ENCODE peak calls at places on chromosomes 13 and 19, in nine cellular contexts. G, D, L, H, S, U, J, X and R are unnamed samples.

GRCh38 chr13:60837806-60838205 is 440.8 kb downstream of the TDRD3 start:
- DNase-seq in S (no peak), G (no peak), D (no peak), H (no peak), X (no peak), L (no peak), U (peak), J (no peak), R (no peak)

GRCh38 chr13:33678906-33679657 is 138.9 kb upstream of the RFC3 start:
- DNase-seq in J (no peak), G (no peak), L (no peak), U (peak), H (peak), S (peak), D (peak), X (peak), R (peak)

GRCh38 chr13:112058941-112059340 is 8.0 kb upstream of the SOX1 start:
- DNase-seq in L (no peak), J (no peak), U (no peak), D (no peak), X (no peak), G (no peak), S (no peak), H (no peak), R (no peak)

GRCh38 chr13:79003989-79004550 is 345.1 kb upstream of the OBI1 start:
- DNase-seq in S (no peak), H (no peak), L (no peak), U (no peak), G (no peak), D (no peak), J (no peak), X (no peak), R (no peak)

GRCh38 chr13:110520431-110521295 is 40.9 kb downstream of the RAB20 start:
- DNase-seq in S (peak), J (peak), G (no peak), U (peak), X (no peak), H (peak), D (peak), L (no peak), R (no peak)

GRCh38 chr19:39166571-39167391 is 30.0 kb upstream of the NCCRP1 start:
- DNase-seq in H (peak), L (no peak), G (no peak), S (peak), J (no peak), X (peak), U (peak), D (peak), R (peak)

GRCh38 chr19:4537953-4538600 is 1.8 kb downstream of the LRG1 start:
- DNase-seq in S (no peak), D (no peak), J (peak), U (no peak), H (peak), G (no peak), X (peak), L (no peak), R (no peak)

GRCh38 chr13:75762066-75762937 is 126.2 kb downstream of the LMO7 start:
- DNase-seq in D (no peak), J (no peak), S (no peak), H (no peak), U (no peak), G (no peak), X (no peak), L (peak), R (no peak)

GRCh38 chr13:113238542-113238941 is 29.1 kb downstream of the CUL4A start:
- DNase-seq in X (no peak), U (no peak), H (no peak), J (no peak), L (no peak), S (no peak), G (no peak), D (no peak), R (no peak)

GRCh38 chr13:32791545-32792172 is 205.4 kb downstream of the PDS5B start:
- DNase-seq in D (no peak), J (no peak), G (no peak), H (no peak), U (no peak), X (no peak), S (no peak), L (no peak), R (no peak)

GRCh38 chr19:18344546-18344945 is 4.1 kb downstream of the PGPEP1 start:
- DNase-seq in S (no peak), J (no peak), D (no peak), L (no peak), G (no peak), U (peak), H (no peak), X (no peak), R (no peak)

GRCh38 chr19:43664008-43664407 is 6.0 kb downstream of the PLAUR start:
- DNase-seq in L (no peak), G (no peak), S (peak), D (no peak), H (no peak), X (no peak), J (no peak), U (no peak), R (no peak)

GRCh38 chr13:102680842-102681725 is 13.8 kb downstream of the METTL21C start:
- DNase-seq in U (no peak), D (no peak), J (no peak), H (no peak), G (no peak), X (no peak), L (peak), S (no peak), R (no peak)

GRCh38 chr13:95485518-95486144 is 66.9 kb upstream of the CLDN10 start:
- DNase-seq in J (no peak), G (no peak), U (no peak), L (no peak), S (no peak), D (no peak), X (no peak), H (no peak), R (no peak)

GRCh38 chr19:34317311-34317927 is 47.6 kb upstream of the GPI start:
- DNase-seq in H (no peak), J (peak), D (no peak), U (no peak), L (no peak), X (no peak), S (no peak), G (no peak), R (no peak)

GRCh38 chr13:99425485-99426341 is 75.6 kb upstream of the TM9SF2 start:
- DNase-seq in J (no peak), H (peak), D (peak), G (no peak), X (no peak), S (no peak), L (no peak), U (no peak), R (no peak)

GRCh38 chr19:35154535-35155406 is at the start of gene FXYD5:
- DNase-seq in L (peak), D (peak), H (peak), J (peak), X (no peak), U (peak), S (peak), G (peak), R (peak)

GRCh38 chr13:45209229-45209628 is 8.4 kb upstream of the KCTD4 start:
- DNase-seq in G (no peak), U (no peak), L (peak), J (no peak), D (no peak), S (no peak), H (no peak), X (no peak), R (no peak)

GRCh38 chr13:44188257-44188656 is 185.4 kb upstream of the SERP2 start:
- DNase-seq in L (peak), X (no peak), J (no peak), H (no peak), U (peak), G (no peak), D (no peak), S (no peak), R (no peak)

GRCh38 chr19:13621413-13621812 is 115.1 kb upstream of the CACNA1A start:
- DNase-seq in G (peak), X (no peak), U (peak), H (no peak), L (peak), J (no peak), D (no peak), S (no peak), R (peak)

GRCh38 chr19:18865973-18866799 is 29.8 kb downstream of the CERS1 start:
- DNase-seq in J (peak), X (peak), D (no peak), S (peak), G (peak), L (peak), U (peak), H (peak), R (peak)

GRCh38 chr19:17549088-17549740 is 6.2 kb upstream of the COLGALT1 start:
- DNase-seq in U (no peak), G (no peak), S (no peak), J (no peak), L (no peak), D (no peak), H (no peak), X (no peak), R (no peak)

GRCh38 chr13:30907167-30907761 is 1.2 kb downstream of the MEDAG start:
- DNase-seq in J (no peak), U (peak), D (peak), S (no peak), X (no peak), H (no peak), G (peak), L (no peak), R (no peak)